ENCODE peak calls at places on chromosome 16, in four cellular contexts. M is neural progenitor cell, Z is amniotic stem cell, E is ureter. F is an unnamed sample.

GRCh38 chr16:30923554-30924085 is at the start of gene FBXL19:
- DNase-seq in Z (no peak), M (peak), E (peak), F (no peak)

GRCh38 chr16:4410335-4411075 is 5.9 kb downstream of the CORO7 start:
- DNase-seq in M (no peak), E (no peak), Z (peak), F (peak)

GRCh38 chr16:30651124-30652004 is 604 bp downstream of the PRR14 start:
- DNase-seq in Z (peak), M (peak), E (peak), F (peak)

GRCh38 chr16:78659216-78659615 is 559.8 kb downstream of the WWOX start:
- DNase-seq in Z (no peak), M (no peak), E (no peak), F (no peak)

GRCh38 chr16:23016372-23016771 is 132.9 kb downstream of the USP31 start:
- DNase-seq in Z (no peak), M (no peak), E (no peak), F (no peak)

GRCh38 chr16:23907457-23907902 is 71.7 kb downstream of the PRKCB start:
- DNase-seq in Z (no peak), E (no peak), M (no peak), F (no peak)

GRCh38 chr16:13906426-13907089 is 13.4 kb upstream of the ERCC4 start:
- DNase-seq in M (no peak), Z (no peak), E (no peak), F (no peak)

GRCh38 chr16:88455610-88456355 is 2.7 kb downstream of the ZFPM1 start:
- DNase-seq in M (peak), Z (no peak), E (peak), F (peak)

GRCh38 chr16:68749424-68749823 is 12.3 kb downstream of the CDH1 start:
- DNase-seq in M (no peak), E (no peak), Z (no peak), F (no peak)

GRCh38 chr16:58025351-58026138 is at the start of gene MMP15:
- DNase-seq in E (peak), Z (no peak), M (peak), F (peak)

GRCh38 chr16:4746991-4747574 is 12.7 kb downstream of the DNAAF8 start:
- DNase-seq in E (no peak), Z (no peak), M (peak), F (no peak)

GRCh38 chr16:25832288-25832687 is 140.5 kb downstream of the HS3ST4 start:
- DNase-seq in M (no peak), Z (no peak), E (no peak), F (no peak)

GRCh38 chr16:2783581-2784375 is 3.6 kb downstream of the PRSS33 start:
- DNase-seq in Z (no peak), E (no peak), M (no peak), F (no peak)

GRCh38 chr16:83681421-83681820 is 126.4 kb upstream of the HSBP1 start:
- DNase-seq in E (no peak), M (no peak), Z (no peak), F (no peak)

GRCh38 chr16:68798398-68798797 is 44.9 kb upstream of the TANGO6 start:
- DNase-seq in Z (no peak), M (no peak), E (no peak), F (no peak)

GRCh38 chr16:58634265-58634802 is 4.7 kb upstream of the CNOT1 start:
- DNase-seq in M (no peak), E (no peak), Z (no peak), F (no peak)

GRCh38 chr16:47787695-47788094 is 326.6 kb downstream of the PHKB start:
- DNase-seq in M (peak), Z (no peak), E (no peak), F (no peak)

GRCh38 chr16:82720414-82720813 is 93.6 kb downstream of the CDH13 start:
- DNase-seq in M (no peak), Z (no peak), E (no peak), F (no peak)

GRCh38 chr16:4362476-4363250 is 9.0 kb upstream of the VASN start:
- DNase-seq in M (no peak), Z (no peak), E (no peak), F (no peak)

GRCh38 chr16:84482001-84482891 is 22.2 kb downstream of the MEAK7 start:
- DNase-seq in M (no peak), Z (no peak), E (peak), F (no peak)

GRCh38 chr16:69180011-69180338 is 7.0 kb upstream of the SNTB2 start:
- DNase-seq in M (no peak), Z (no peak), E (no peak), F (no peak)

GRCh38 chr16:23082161-23082788 is 67.0 kb downstream of the USP31 start:
- DNase-seq in Z (no peak), E (no peak), M (no peak), F (no peak)

GRCh38 chr16:79805621-79806020 is 205.1 kb upstream of the MAF start:
- DNase-seq in Z (no peak), M (peak), E (no peak), F (no peak)

GRCh38 chr16:21028728-21029127 is 121.9 kb downstream of the DNAH3 start:
- DNase-seq in E (no peak), M (no peak), Z (no peak), F (no peak)

GRCh38 chr16:62036101-62036806 is at the start of gene CDH8:
- DNase-seq in E (peak), M (peak), Z (no peak), F (peak)

GRCh38 chr16:79287424-79287917 is 313.1 kb downstream of the MAF start:
- DNase-seq in E (no peak), M (no peak), Z (no peak), F (no peak)

GRCh38 chr16:21684199-21684598 is 20.4 kb downstream of the OTOA start:
- DNase-seq in Z (no peak), M (peak), E (no peak), F (no peak)

GRCh38 chr16:11819798-11820197 is 22.7 kb upstream of the ZC3H7A start:
- DNase-seq in Z (no peak), M (no peak), E (no peak), F (no peak)

GRCh38 chr16:25006504-25007055 is 8.6 kb downstream of the ARHGAP17 start:
- DNase-seq in Z (no peak), E (no peak), M (no peak), F (peak)

GRCh38 chr16:2483160-2483559 is 8.2 kb downstream of the TBC1D24 start:
- DNase-seq in E (no peak), M (no peak), Z (no peak), F (no peak)

GRCh38 chr16:71637398-71637797 is 11.4 kb downstream of the MARVELD3 start:
- DNase-seq in Z (no peak), M (peak), E (no peak), F (peak)

F was measured in AG08395.